ENCODE peak calls at places on chromosomes 4 and X, in six cellular contexts. J, Y, W, O, V and Q are unnamed samples. For H3K4me1, the result is how much of the 10 kb centered on the place peaks cover.

GRCh38 chr4:123398151-123398802 is 1.7 kb downstream of the SPRY1 start:
- DNase-seq in O (peak), V (peak), W (peak), Y (peak), J (peak), Q (no peak)

GRCh38 chr4:6986067-6986780 is 56.9 kb upstream of the TADA2B start:
- DNase-seq in Y (peak), W (no peak), V (no peak), J (no peak), O (no peak), Q (no peak)

GRCh38 chrX:42386681-42387080 is 391.3 kb downstream of the PPP1R2C start:
- DNase-seq in O (no peak), W (no peak), J (no peak), V (no peak), Y (no peak), Q (no peak)

GRCh38 chr4:165684177-165684870 is 188.7 kb upstream of the TLL1 start:
- DNase-seq in Y (peak), O (no peak), J (no peak), W (no peak), V (no peak), Q (no peak)

GRCh38 chr4:68461790-68462189 is 14.5 kb downstream of the TMPRSS11E start:
- DNase-seq in J (no peak), V (no peak), O (no peak), W (no peak), Y (no peak), Q (no peak)

GRCh38 chr4:135604531-135604930 is 1402.9 kb upstream of the PABPC4L start:
- DNase-seq in J (no peak), V (no peak), Y (no peak), O (no peak), W (no peak), Q (no peak)

GRCh38 chrX:9148626-9149385 is 114.9 kb upstream of the FAM9B start:
- DNase-seq in J (no peak), O (no peak), W (no peak), V (no peak), Y (peak), Q (no peak)

GRCh38 chr4:132218406-132218805 is 930.7 kb upstream of the PCDH10 start:
- DNase-seq in O (no peak), J (no peak), Y (no peak), V (no peak), W (no peak), Q (no peak)

GRCh38 chrX:102712967-102713677 is 874 bp downstream of the GPRASP2 start:
- DNase-seq in V (peak), W (no peak), J (peak), O (peak), Y (peak), Q (no peak)

GRCh38 chr4:153166971-153167501 is 37.2 kb upstream of the TRIM2 start:
- DNase-seq in V (no peak), O (no peak), Y (peak), J (no peak), W (no peak), Q (no peak)

GRCh38 chrX:25016361-25016671 is 551 bp upstream of the ARX start:
- DNase-seq in J (no peak), O (no peak), Y (no peak), W (no peak), V (no peak), Q (no peak)

GRCh38 chrX:3177851-3178250 is 136.6 kb downstream of the ARSF start:
- DNase-seq in O (no peak), V (no peak), J (no peak), W (no peak), Y (peak), Q (no peak)

GRCh38 chr4:41024556-41025491 is 189.5 kb downstream of the APBB2 start:
- DNase-seq in W (no peak), J (no peak), O (no peak), V (no peak), Y (no peak), Q (no peak)

GRCh38 chr4:38114435-38114834 is 154.2 kb downstream of the PTTG2 start:
- DNase-seq in W (no peak), J (no peak), V (no peak), O (no peak), Y (peak), Q (no peak)

GRCh38 chrX:104695593-104695992 is 129.6 kb downstream of the IL1RAPL2 start:
- DNase-seq in Y (no peak), W (no peak), V (no peak), J (no peak), O (no peak), Q (no peak)

GRCh38 chr4:166896254-166896653 is 338.0 kb downstream of the SPOCK3 start:
- DNase-seq in V (no peak), Y (no peak), W (peak), J (no peak), O (no peak), Q (no peak)

GRCh38 chrX:39336709-39337294 is 535.5 kb downstream of the MID1IP1 start:
- DNase-seq in V (peak), J (no peak), W (no peak), Y (peak), O (no peak), Q (peak)

DNA sequence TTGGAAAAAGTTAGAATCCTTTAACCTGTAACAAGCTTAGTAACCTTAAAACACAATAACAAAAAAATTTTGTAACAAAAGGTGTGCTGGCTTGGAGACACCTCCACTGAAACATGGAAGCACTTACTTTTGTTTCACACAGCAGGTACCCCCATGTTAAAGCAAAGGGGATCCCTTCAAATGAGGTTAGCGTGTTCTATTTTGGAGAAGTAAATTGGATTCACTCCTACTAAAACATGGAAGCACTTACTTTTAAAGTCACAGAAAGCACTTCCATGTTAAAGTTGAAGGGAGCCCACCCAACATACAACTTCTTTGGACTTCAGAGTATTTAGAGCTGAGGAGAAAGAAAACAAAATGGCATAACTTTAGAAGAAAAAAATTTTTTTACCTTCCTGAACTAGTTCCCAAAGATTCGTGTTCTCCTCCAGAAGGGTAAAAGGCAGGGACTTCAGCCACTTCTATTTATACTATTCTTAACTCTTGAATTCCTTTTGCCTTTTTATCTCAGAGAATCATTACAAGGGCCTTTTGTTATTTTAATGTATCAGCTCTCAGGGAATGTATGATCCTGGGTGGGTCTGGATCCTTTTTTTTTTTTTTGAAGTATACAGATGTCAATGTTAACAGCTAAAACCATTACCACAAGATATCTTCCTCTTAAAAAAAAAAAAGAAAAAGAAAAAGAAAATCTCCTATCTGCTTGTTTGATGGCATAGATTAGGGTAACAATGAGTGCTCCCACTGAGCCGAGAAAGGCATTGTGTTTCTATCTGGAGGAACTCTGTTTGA is 11.5 kb downstream of the LARP7 start:
- DNase-seq in J (no peak), W (no peak), O (no peak), V (no peak), Y (no peak), Q (no peak)
- H3K4me1 ChIP-seq in J (under half), W (under half), O (under half), V (under half), Y (under half), Q (under half)

GRCh38 chr4:145936142-145937020 is 2.2 kb downstream of the ZNF827 start:
- DNase-seq in O (peak), Y (peak), J (peak), V (peak), W (peak), Q (peak)
- H3K4me3 ChIP-seq in O (peak), Y (peak), J (peak), V (peak), W (peak), Q (peak)

GRCh38 chr4:3651267-3651846 is 114.8 kb upstream of the ADRA2C start:
- DNase-seq in J (no peak), W (no peak), O (no peak), Y (no peak), V (no peak), Q (no peak)
- H3K27ac ChIP-seq in J (no peak), W (no peak), O (no peak), Y (no peak), V (no peak), Q (no peak)

DNA sequence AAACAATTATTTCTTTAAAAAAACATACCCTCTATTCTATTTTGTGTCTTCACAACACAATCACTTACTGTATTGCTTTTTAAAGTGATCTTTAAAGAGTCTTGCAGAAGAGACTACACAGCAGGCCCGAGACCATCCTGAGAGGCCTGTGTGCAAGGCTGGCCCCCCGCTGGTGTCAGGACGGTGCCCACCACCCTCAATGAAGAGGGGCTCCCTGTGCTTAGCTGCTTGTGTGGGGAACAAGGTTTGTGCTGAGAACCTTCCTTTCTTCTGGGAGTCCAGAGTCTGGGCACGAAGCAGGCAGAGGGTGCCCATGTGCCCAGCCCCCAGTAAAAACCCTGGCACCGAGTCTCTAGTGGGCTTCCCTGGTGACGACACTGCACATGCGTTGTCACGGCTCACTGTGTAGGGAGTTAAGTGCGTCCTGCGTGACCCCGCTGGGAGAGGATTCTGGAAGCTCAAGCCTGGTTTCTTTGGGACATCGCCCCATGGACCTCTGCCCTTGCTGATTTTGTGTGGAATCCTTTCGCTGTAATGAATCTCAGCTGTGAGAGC is 22.0 kb downstream of the RGS12 start:
- DNase-seq in O (peak), J (peak), V (no peak), Y (no peak), W (peak), Q (no peak)
- H3K4me1 ChIP-seq in O (under half), J (under half), V (under half), Y (under half), W (under half), Q (under half)